ENCODE peak calls at places on chromosomes 3 and 15, in five cellular contexts. B, U, V, I and M are unnamed samples.

GRCh38 chr3:48409291-48410201 is 20.3 kb downstream of the PLXNB1 start:
- DNase-seq in V (no peak), B (no peak), U (no peak), I (no peak), M (no peak)

GRCh38 chr3:23566499-23566898 is 239.3 kb upstream of the UBE2E1 start:
- DNase-seq in U (no peak), I (no peak), B (no peak), V (no peak), M (peak)

GRCh38 chr3:117454236-117454635 is 744.7 kb downstream of the TUSC7 start:
- DNase-seq in U (no peak), B (no peak), V (no peak), I (no peak), M (peak)

GRCh38 chr3:188152660-188153497 is 1.1 kb upstream of the LPP start:
- DNase-seq in B (no peak), V (no peak), I (peak), U (peak), M (peak)

GRCh38 chr3:108035751-108036150 is 55.1 kb downstream of the CD47 start:
- DNase-seq in B (no peak), U (no peak), I (no peak), V (no peak), M (no peak)

GRCh38 chr3:52440249-52440551 is 4.7 kb downstream of the SEMA3G start:
- DNase-seq in I (no peak), U (no peak), B (no peak), V (no peak), M (no peak)

GRCh38 chr3:193702967-193703366 is 110.0 kb downstream of the OPA1 start:
- DNase-seq in U (no peak), I (no peak), B (no peak), V (no peak), M (no peak)

GRCh38 chr3:37922721-37923575 is 61.3 kb downstream of the CTDSPL start:
- DNase-seq in I (peak), V (no peak), B (no peak), U (no peak), M (no peak)

GRCh38 chr15:66777596-66778313 is 75.7 kb downstream of the SMAD6 start:
- DNase-seq in I (no peak), U (no peak), B (no peak), V (no peak), M (no peak)

GRCh38 chr15:98650871-98651481 is 2.6 kb downstream of the IGF1R start:
- DNase-seq in V (no peak), I (no peak), U (no peak), B (no peak), M (peak)

GRCh38 chr3:139187154-139187553 is 142.5 kb upstream of the PRR23C start:
- DNase-seq in B (no peak), V (no peak), I (no peak), U (no peak), M (no peak)

GRCh38 chr15:31433101-31433500 is 106.5 kb downstream of the KLF13 start:
- DNase-seq in V (no peak), U (no peak), I (no peak), B (no peak), M (no peak)

GRCh38 chr3:71102111-71103039 is 481.2 kb downstream of the FOXP1 start:
- DNase-seq in U (no peak), I (no peak), V (peak), B (no peak), M (no peak)

GRCh38 chr3:134937256-134938023 is 142.4 kb downstream of the EPHB1 start:
- DNase-seq in V (no peak), B (no peak), U (no peak), I (no peak), M (no peak)

GRCh38 chr3:36729204-36730056 is 34.9 kb downstream of the DCLK3 start:
- DNase-seq in I (no peak), B (peak), U (peak), V (peak), M (peak)

GRCh38 chr3:65902304-65902793 is 136.4 kb downstream of the MAGI1 start:
- DNase-seq in U (no peak), B (no peak), I (no peak), V (no peak), M (peak)

GRCh38 chr3:194257030-194257657 is 94.0 kb downstream of the CPN2 start:
- DNase-seq in V (no peak), U (no peak), B (no peak), I (no peak), M (no peak)

GRCh38 chr15:49645937-49646336 is 25.1 kb downstream of the DTWD1 start:
- DNase-seq in U (no peak), V (peak), I (no peak), B (no peak), M (no peak)